ENCODE peak calls at places on chromosomes 5 and 9, in seven cellular contexts. One of them, this sample, is unnamed.
A peak's percentile ranks its signal among the peaks of the same experiment; 100 is the strongest.

GRCh38 chr5:96332535-96333396 is 100.3 kb downstream of the PCSK1 start:
- DNase-seq in SK-MEL-5: no peak
- DNase-seq in dermis microvascular lymphatic vessel endothelial cell: no peak
- DNase-seq in stromal cell of bone marrow: no peak
- DNase-seq in midbrain: peak; percentile 11
- DNase-seq in activated CD4-positive, alpha-beta T cell treated with anti-CD3 and anti-CD28 coated beads for 36 hours: no peak
- DNase-seq in GM13977: no peak
- DNase-seq in this sample: no peak

GRCh38 chr9:133786371-133786753 is 48.2 kb upstream of the SARDH start:
- DNase-seq in SK-MEL-5: no peak
- DNase-seq in dermis microvascular lymphatic vessel endothelial cell: no peak
- DNase-seq in stromal cell of bone marrow: no peak
- DNase-seq in midbrain: peak; percentile 3
- DNase-seq in activated CD4-positive, alpha-beta T cell treated with anti-CD3 and anti-CD28 coated beads for 36 hours: no peak
- DNase-seq in GM13977: peak; percentile 78
- DNase-seq in this sample: no peak

GRCh38 chr5:103849934-103850333 is 287.3 kb upstream of the NUDT12 start:
- DNase-seq in SK-MEL-5: no peak
- DNase-seq in dermis microvascular lymphatic vessel endothelial cell: no peak
- DNase-seq in stromal cell of bone marrow: peak; percentile 86
- DNase-seq in midbrain: no peak
- DNase-seq in activated CD4-positive, alpha-beta T cell treated with anti-CD3 and anti-CD28 coated beads for 36 hours: no peak
- DNase-seq in GM13977: peak; percentile 8
- DNase-seq in this sample: peak; percentile 86

GRCh38 chr5:172150514-172151425 is 37.3 kb downstream of the STK10 start:
- DNase-seq in SK-MEL-5: no peak
- DNase-seq in dermis microvascular lymphatic vessel endothelial cell: no peak
- DNase-seq in stromal cell of bone marrow: no peak
- DNase-seq in midbrain: peak; percentile 12
- DNase-seq in activated CD4-positive, alpha-beta T cell treated with anti-CD3 and anti-CD28 coated beads for 36 hours: peak; percentile 49
- DNase-seq in GM13977: peak; percentile 69
- DNase-seq in this sample: no peak

GRCh38 chr5:91938441-91938840 is 555.3 kb upstream of the ARRDC3 start:
- DNase-seq in SK-MEL-5: no peak
- DNase-seq in dermis microvascular lymphatic vessel endothelial cell: no peak
- DNase-seq in stromal cell of bone marrow: peak; percentile 54
- DNase-seq in midbrain: no peak
- DNase-seq in activated CD4-positive, alpha-beta T cell treated with anti-CD3 and anti-CD28 coated beads for 36 hours: no peak
- DNase-seq in GM13977: no peak
- DNase-seq in this sample: peak; percentile 63

GRCh38 chr5:109452661-109453060 is 42.9 kb upstream of the PJA2 start:
- DNase-seq in SK-MEL-5: no peak
- DNase-seq in dermis microvascular lymphatic vessel endothelial cell: no peak
- DNase-seq in stromal cell of bone marrow: peak; percentile 44
- DNase-seq in midbrain: no peak
- DNase-seq in activated CD4-positive, alpha-beta T cell treated with anti-CD3 and anti-CD28 coated beads for 36 hours: no peak
- DNase-seq in GM13977: no peak
- DNase-seq in this sample: no peak

GRCh38 chr9:130235558-130236435 is 29.8 kb upstream of the HMCN2 start:
- DNase-seq in SK-MEL-5: peak; percentile 63
- DNase-seq in dermis microvascular lymphatic vessel endothelial cell: peak; percentile 58
- DNase-seq in stromal cell of bone marrow: peak; percentile 18
- DNase-seq in midbrain: peak; percentile 67
- DNase-seq in activated CD4-positive, alpha-beta T cell treated with anti-CD3 and anti-CD28 coated beads for 36 hours: peak; percentile 79
- DNase-seq in GM13977: peak; percentile 73
- DNase-seq in this sample: no peak

GRCh38 chr9:38363589-38363925 is 28.9 kb upstream of the ALDH1B1 start:
- DNase-seq in SK-MEL-5: no peak
- DNase-seq in dermis microvascular lymphatic vessel endothelial cell: no peak
- DNase-seq in stromal cell of bone marrow: no peak
- DNase-seq in midbrain: no peak
- DNase-seq in activated CD4-positive, alpha-beta T cell treated with anti-CD3 and anti-CD28 coated beads for 36 hours: no peak
- DNase-seq in GM13977: no peak
- DNase-seq in this sample: no peak

GRCh38 chr5:147805030-147805454 is 22.5 kb upstream of the JAKMIP2 start:
- DNase-seq in SK-MEL-5: no peak
- DNase-seq in dermis microvascular lymphatic vessel endothelial cell: no peak
- DNase-seq in stromal cell of bone marrow: no peak
- DNase-seq in midbrain: no peak
- DNase-seq in activated CD4-positive, alpha-beta T cell treated with anti-CD3 and anti-CD28 coated beads for 36 hours: peak; percentile 10
- DNase-seq in GM13977: peak; percentile 10
- DNase-seq in this sample: no peak